ENCODE peak calls at places on chromosomes 6 and 20, in six cellular contexts. L is iPS DF 19.7; I is activated T-helper 1 cell treated with anti-CD3 and anti-CD28 coated beads, Interleukin-12 subunit alpha, Interleukin-12 subunit beta, Interleukin-2, Interleukin-4 antibody, amounts not matched to agents 30 ng/mL and 10 ng/mL and 1 ng/mL, durations not matched to agents 14 hours and 24 hours and 36 hours; H is stimulated activated CD8-positive, alpha-beta memory T cell treated with anti-CD3 and anti-CD28 coated beads, Interleukin-2, amount 100 ng/mL, for 1 hour; P is CD4-positive, alpha-beta memory T cell; K is bronchial epithelial cell. F is an unnamed sample.

GRCh38 chr20:32577657-32578056 is 7.5 kb downstream of the NOL4L start:
- DNase-seq in H (no peak), L (no peak), P (no peak), I (no peak), K (no peak), F (no peak)

GRCh38 chr6:149168968-149169367 is 148.5 kb upstream of the TAB2 start:
- DNase-seq in P (no peak), K (no peak), I (no peak), H (no peak), L (no peak), F (no peak)

GRCh38 chr20:59253325-59253724 is 47.1 kb upstream of the EDN3 start:
- DNase-seq in L (no peak), H (no peak), K (no peak), P (peak; percentile 52), I (no peak), F (no peak)

GRCh38 chr20:50957276-50957675 is 1.1 kb downstream of the DPM1 start:
- DNase-seq in H (no peak), I (no peak), P (no peak), L (no peak), K (no peak), F (no peak)

GRCh38 chr6:45923831-45924391 is 91.7 kb downstream of the CLIC5 start:
- DNase-seq in P (no peak), L (no peak), I (peak; percentile 48), K (peak; percentile 92), H (no peak), F (no peak)

GRCh38 chr6:168145747-168146596 is 67.0 kb upstream of the FRMD1 start:
- DNase-seq in I (no peak), P (no peak), K (no peak), L (no peak), H (no peak), F (no peak)

GRCh38 chr6:116491610-116492330 is 19.7 kb upstream of the CALHM5 start:
- DNase-seq in P (no peak), H (no peak), I (no peak), K (no peak), L (no peak), F (no peak)

GRCh38 chr6:22413681-22414305 is 117.0 kb upstream of the PRL start:
- DNase-seq in P (no peak), I (no peak), H (no peak), L (no peak), K (no peak), F (no peak)

GRCh38 chr6:33163540-33163939 is 28.7 kb downstream of the COL11A2 start:
- DNase-seq in K (no peak), H (no peak), P (no peak), L (no peak), I (no peak), F (no peak)

GRCh38 chr6:143940011-143940597 is 68.0 kb downstream of the PLAGL1 start:
- DNase-seq in K (peak; percentile 62), I (peak; percentile 26), L (no peak), P (peak; percentile 57), H (peak; percentile 21), F (peak; percentile 71)

GRCh38 chr6:80610821-80611220 is 504.4 kb downstream of the BCKDHB start:
- DNase-seq in P (no peak), I (no peak), K (peak; percentile 88), L (no peak), H (no peak), F (no peak)

GRCh38 chr6:167898673-167899311 is 72.1 kb downstream of the AFDN start:
- DNase-seq in I (no peak), P (peak; percentile 7), H (no peak), L (no peak), K (peak; percentile 48), F (no peak)

GRCh38 chr20:62977613-62978558 is 25.4 kb downstream of the SLC17A9 start:
- DNase-seq in K (no peak), P (peak; percentile 80), L (no peak), I (peak; percentile 32), H (peak; percentile 74), F (no peak)

GRCh38 chr20:2596673-2597279 is 55.7 kb upstream of the NOP56 start:
- DNase-seq in P (no peak), H (no peak), I (no peak), L (no peak), K (no peak), F (no peak)

GRCh38 chr6:14286144-14286543 is 168.6 kb downstream of the CD83 start:
- DNase-seq in H (no peak), L (no peak), P (no peak), I (no peak), K (peak; percentile 61), F (no peak)

GRCh38 chr6:97361286-97361685 is 78.3 kb upstream of the MMS22L start:
- DNase-seq in I (no peak), H (no peak), P (no peak), L (no peak), K (peak; percentile 25), F (no peak)

GRCh38 chr20:23161968-23162696 is 76.0 kb upstream of the CD93 start:
- DNase-seq in K (peak; percentile 98), P (peak; percentile 40), L (no peak), I (no peak), H (no peak), F (peak; percentile 92)

GRCh38 chr20:49385471-49385870 is 97.0 kb downstream of the KCNB1 start:
- DNase-seq in K (peak; percentile 37), L (peak; percentile 38), I (no peak), H (no peak), P (no peak), F (peak; percentile 14)

GRCh38 chr20:48547682-48548081 is 280.1 kb downstream of the PREX1 start:
- DNase-seq in L (no peak), K (no peak), I (no peak), H (no peak), P (no peak), F (no peak)

GRCh38 chr20:63540417-63541186 is 3.4 kb upstream of the PTK6 start:
- DNase-seq in K (no peak), L (no peak), I (no peak), P (no peak), H (no peak), F (no peak)

GRCh38 chr20:18801516-18801915 is 12.1 kb upstream of the SCP2D1 start:
- DNase-seq in L (no peak), K (no peak), P (no peak), H (no peak), I (no peak), F (no peak)

GRCh38 chr6:105608711-105609374 is 206.0 kb upstream of the PREP start:
- DNase-seq in P (no peak), K (peak; percentile 62), I (no peak), L (no peak), H (no peak), F (no peak)

GRCh38 chr6:6581014-6581413 is 7.5 kb upstream of the LY86 start:
- DNase-seq in I (no peak), H (no peak), P (peak; percentile 3), K (no peak), L (no peak), F (no peak)

GRCh38 chr6:106300944-106301343 is 24.6 kb downstream of the ATG5 start:
- DNase-seq in K (peak; percentile 51), I (no peak), P (peak; percentile 10), L (no peak), H (no peak), F (no peak)

GRCh38 chr20:45433316-45433715 is 17.4 kb downstream of the PIGT start:
- DNase-seq in K (no peak), L (no peak), P (no peak), I (no peak), H (no peak), F (no peak)

GRCh38 chr6:105167987-105168386 is 11.8 kb downstream of the POPDC3 start:
- DNase-seq in P (no peak), L (no peak), H (no peak), K (no peak), I (no peak), F (no peak)

GRCh38 chr6:37210313-37210898 is 40.5 kb downstream of the PIM1 start:
- DNase-seq in I (peak; percentile 73), K (peak; percentile 68), H (peak; percentile 49), P (peak; percentile 73), L (no peak), F (no peak)